ENCODE peak calls at places on chromosomes 16 and 17, in four cellular contexts. One of them, this sample, is unnamed.

GRCh38 chr16:73149329-73149728 is 101.4 kb upstream of the ZFHX3 start:
- DNase-seq in AG20443: no peak
- DNase-seq in lower leg skin: no peak
- DNase-seq in NCI-H446 treated with DMSO at 0.1 percent for 48 hours: no peak
- DNase-seq in this sample: no peak

GRCh38 chr16:65532218-65532617 is 410.4 kb upstream of the CDH11 start:
- DNase-seq in AG20443: peak; percentile 34
- DNase-seq in NCI-H446 treated with DMSO at 0.1 percent for 48 hours: no peak
- DNase-seq in lower leg skin: no peak
- DNase-seq in this sample: no peak

GRCh38 chr17:48908853-48909394 is 717 bp downstream of the UBE2Z start:
- DNase-seq in AG20443: peak; percentile 79
- DNase-seq in NCI-H446 treated with DMSO at 0.1 percent for 48 hours: peak; percentile 51
- DNase-seq in lower leg skin: peak; percentile 94
- DNase-seq in this sample: peak; percentile 43

GRCh38 chr17:75125984-75126383 is 5.6 kb downstream of the NT5C start:
- DNase-seq in AG20443: no peak
- DNase-seq in NCI-H446 treated with DMSO at 0.1 percent for 48 hours: no peak
- DNase-seq in lower leg skin: no peak
- DNase-seq in this sample: no peak

GRCh38 chr17:249236-249993 is 68.0 kb upstream of the DOC2B start:
- DNase-seq in AG20443: no peak
- DNase-seq in NCI-H446 treated with DMSO at 0.1 percent for 48 hours: no peak
- DNase-seq in lower leg skin: peak; percentile 49
- DNase-seq in this sample: no peak

GRCh38 chr17:50035421-50035879 is 20.5 kb upstream of the ITGA3 start:
- DNase-seq in lower leg skin: peak; percentile 50
- DNase-seq in NCI-H446 treated with DMSO at 0.1 percent for 48 hours: no peak
- DNase-seq in AG20443: no peak
- DNase-seq in this sample: no peak

GRCh38 chr16:85370881-85371651 is 242.1 kb upstream of the GSE1 start:
- DNase-seq in AG20443: peak; percentile 79
- DNase-seq in lower leg skin: peak; percentile 93
- DNase-seq in NCI-H446 treated with DMSO at 0.1 percent for 48 hours: peak; percentile 32
- DNase-seq in this sample: peak; percentile 43

GRCh38 chr16:57531253-57531575 is 5.2 kb downstream of the CCDC102A start:
- DNase-seq in AG20443: no peak
- DNase-seq in lower leg skin: peak; percentile 45
- DNase-seq in NCI-H446 treated with DMSO at 0.1 percent for 48 hours: no peak
- DNase-seq in this sample: no peak

GRCh38 chr17:51487947-51488346 is 227.6 kb downstream of the UTP18 start:
- DNase-seq in lower leg skin: no peak
- DNase-seq in NCI-H446 treated with DMSO at 0.1 percent for 48 hours: no peak
- DNase-seq in AG20443: no peak
- DNase-seq in this sample: no peak

GRCh38 chr16:88197481-88198456 is 185.0 kb upstream of the ZNF469 start:
- DNase-seq in AG20443: no peak
- DNase-seq in lower leg skin: peak; percentile 62
- DNase-seq in NCI-H446 treated with DMSO at 0.1 percent for 48 hours: no peak
- DNase-seq in this sample: no peak

GRCh38 chr16:72066747-72067146 is 3.7 kb downstream of the HPR start:
- DNase-seq in AG20443: peak; percentile 53
- DNase-seq in NCI-H446 treated with DMSO at 0.1 percent for 48 hours: no peak
- DNase-seq in lower leg skin: no peak
- DNase-seq in this sample: no peak

GRCh38 chr16:4384497-4384896 is 12.8 kb downstream of the VASN start:
- DNase-seq in lower leg skin: no peak
- DNase-seq in AG20443: peak; percentile 83
- DNase-seq in NCI-H446 treated with DMSO at 0.1 percent for 48 hours: no peak
- DNase-seq in this sample: no peak

GRCh38 chr17:66493283-66494019 is 191.0 kb downstream of the PRKCA start:
- DNase-seq in lower leg skin: no peak
- DNase-seq in NCI-H446 treated with DMSO at 0.1 percent for 48 hours: no peak
- DNase-seq in AG20443: peak; percentile 68
- DNase-seq in this sample: no peak

GRCh38 chr17:37478187-37478586 is 11.5 kb upstream of the DUSP14 start:
- DNase-seq in lower leg skin: peak; percentile 93
- DNase-seq in AG20443: peak; percentile 74
- DNase-seq in NCI-H446 treated with DMSO at 0.1 percent for 48 hours: no peak
- DNase-seq in this sample: peak; percentile 65

GRCh38 chr16:3027983-3028715 is 4.3 kb downstream of the THOC6 start:
- DNase-seq in AG20443: peak; percentile 80
- DNase-seq in NCI-H446 treated with DMSO at 0.1 percent for 48 hours: no peak
- DNase-seq in lower leg skin: peak; percentile 94
- DNase-seq in this sample: peak; percentile 69

GRCh38 chr17:79218175-79218824 is 143.7 kb downstream of the ENGASE start:
- DNase-seq in lower leg skin: no peak
- DNase-seq in AG20443: no peak
- DNase-seq in NCI-H446 treated with DMSO at 0.1 percent for 48 hours: no peak
- DNase-seq in this sample: no peak

GRCh38 chr17:3983945-3984484 is 19.8 kb upstream of the ATP2A3 start:
- DNase-seq in lower leg skin: no peak
- DNase-seq in NCI-H446 treated with DMSO at 0.1 percent for 48 hours: no peak
- DNase-seq in AG20443: no peak
- DNase-seq in this sample: no peak

GRCh38 chr17:49108318-49108717 is 24.3 kb upstream of the B4GALNT2 start:
- DNase-seq in NCI-H446 treated with DMSO at 0.1 percent for 48 hours: no peak
- DNase-seq in AG20443: peak; percentile 65
- DNase-seq in lower leg skin: no peak
- DNase-seq in this sample: no peak

This sample was measured in DMS 273 treated with DMSO at 0.1 percent for 48 hours.